ENCODE peak calls at places on chromosomes 7 and 10, in ten cellular contexts. One of them, this sample, is unnamed.

GRCh38 chr10:126504051-126504760 is 115.9 kb upstream of the ADAM12 start:
- DNase-seq in upper lobe of right lung: no peak
- DNase-seq in BE2C: peak; percentile 62
- DNase-seq in AG09309: peak; percentile 27
- DNase-seq in lower lobe of right lung: no peak
- DNase-seq in GM13976: peak; percentile 49
- DNase-seq in fibroblast of mammary gland: peak; percentile 76
- DNase-seq in A549: peak; percentile 74
- DNase-seq in astrocyte of the spinal cord: peak; percentile 71
- DNase-seq in neural progenitor cell: peak; percentile 77
- DNase-seq in this sample: peak; percentile 22

GRCh38 chr7:4791738-4792536 is 16.5 kb downstream of the AP5Z1 start:
- DNase-seq in upper lobe of right lung: peak; percentile 83
- DNase-seq in BE2C: peak; percentile 69
- DNase-seq in AG09309: no peak
- DNase-seq in lower lobe of right lung: peak; percentile 83
- DNase-seq in GM13976: peak; percentile 90
- DNase-seq in fibroblast of mammary gland: peak; percentile 48
- DNase-seq in A549: peak; percentile 64
- DNase-seq in astrocyte of the spinal cord: peak; percentile 56
- DNase-seq in neural progenitor cell: peak; percentile 93
- DNase-seq in this sample: peak; percentile 93

GRCh38 chr7:137694405-137694804 is 152.4 kb downstream of the DGKI start:
- DNase-seq in upper lobe of right lung: no peak
- DNase-seq in BE2C: no peak
- DNase-seq in AG09309: no peak
- DNase-seq in lower lobe of right lung: no peak
- DNase-seq in GM13976: peak; percentile 21
- DNase-seq in fibroblast of mammary gland: peak; percentile 90
- DNase-seq in A549: no peak
- DNase-seq in astrocyte of the spinal cord: no peak
- DNase-seq in neural progenitor cell: no peak
- DNase-seq in this sample: peak; percentile 6

GRCh38 chr7:70788276-70788675 is 343.7 kb upstream of the GALNT17 start:
- DNase-seq in upper lobe of right lung: no peak
- DNase-seq in BE2C: no peak
- DNase-seq in AG09309: no peak
- DNase-seq in lower lobe of right lung: no peak
- DNase-seq in GM13976: no peak
- DNase-seq in fibroblast of mammary gland: no peak
- DNase-seq in A549: no peak
- DNase-seq in astrocyte of the spinal cord: no peak
- DNase-seq in neural progenitor cell: no peak
- DNase-seq in this sample: no peak

GRCh38 chr7:17347426-17347825 is 49.0 kb downstream of the AHR start:
- DNase-seq in upper lobe of right lung: no peak
- DNase-seq in BE2C: no peak
- DNase-seq in AG09309: no peak
- DNase-seq in lower lobe of right lung: no peak
- DNase-seq in GM13976: no peak
- DNase-seq in fibroblast of mammary gland: no peak
- DNase-seq in A549: no peak
- DNase-seq in astrocyte of the spinal cord: peak; percentile 37
- DNase-seq in neural progenitor cell: peak; percentile 11
- DNase-seq in this sample: no peak

GRCh38 chr10:123241391-123242141 is 87.4 kb downstream of the BUB3 start:
- DNase-seq in upper lobe of right lung: no peak
- DNase-seq in BE2C: no peak
- DNase-seq in AG09309: no peak
- DNase-seq in lower lobe of right lung: no peak
- DNase-seq in GM13976: peak; percentile 30
- DNase-seq in fibroblast of mammary gland: no peak
- DNase-seq in A549: no peak
- DNase-seq in astrocyte of the spinal cord: no peak
- DNase-seq in neural progenitor cell: no peak
- DNase-seq in this sample: peak; percentile 23

GRCh38 chr10:120460191-120460590 is 3.2 kb downstream of the PLPP4 start:
- DNase-seq in upper lobe of right lung: no peak
- DNase-seq in BE2C: no peak
- DNase-seq in AG09309: no peak
- DNase-seq in lower lobe of right lung: no peak
- DNase-seq in GM13976: no peak
- DNase-seq in fibroblast of mammary gland: no peak
- DNase-seq in A549: no peak
- DNase-seq in astrocyte of the spinal cord: peak; percentile 64
- DNase-seq in neural progenitor cell: no peak
- DNase-seq in this sample: no peak

GRCh38 chr7:66952343-66953043 is 31.5 kb downstream of the TMEM248 start:
- DNase-seq in upper lobe of right lung: no peak
- DNase-seq in BE2C: no peak
- DNase-seq in AG09309: no peak
- DNase-seq in lower lobe of right lung: no peak
- DNase-seq in GM13976: no peak
- DNase-seq in fibroblast of mammary gland: peak; percentile 83
- DNase-seq in A549: peak; percentile 85
- DNase-seq in astrocyte of the spinal cord: peak; percentile 48
- DNase-seq in neural progenitor cell: no peak
- DNase-seq in this sample: no peak

GRCh38 chr10:29535778-29536459 is 98.9 kb downstream of the SVIL start:
- DNase-seq in upper lobe of right lung: peak; percentile 72
- DNase-seq in BE2C: no peak
- DNase-seq in AG09309: no peak
- DNase-seq in lower lobe of right lung: peak; percentile 72
- DNase-seq in GM13976: no peak
- DNase-seq in fibroblast of mammary gland: no peak
- DNase-seq in A549: no peak
- DNase-seq in astrocyte of the spinal cord: no peak
- DNase-seq in neural progenitor cell: no peak
- DNase-seq in this sample: no peak

GRCh38 chr7:16712916-16713315 is 40.6 kb upstream of the TSPAN13 start:
- DNase-seq in upper lobe of right lung: no peak
- DNase-seq in BE2C: no peak
- DNase-seq in AG09309: no peak
- DNase-seq in lower lobe of right lung: no peak
- DNase-seq in GM13976: no peak
- DNase-seq in fibroblast of mammary gland: peak; percentile 79
- DNase-seq in A549: no peak
- DNase-seq in astrocyte of the spinal cord: peak; percentile 63
- DNase-seq in neural progenitor cell: peak; percentile 16
- DNase-seq in this sample: no peak

GRCh38 chr7:50471970-50472369 is 21.8 kb upstream of the FIGNL1 start:
- DNase-seq in upper lobe of right lung: no peak
- DNase-seq in BE2C: no peak
- DNase-seq in AG09309: no peak
- DNase-seq in lower lobe of right lung: no peak
- DNase-seq in GM13976: no peak
- DNase-seq in fibroblast of mammary gland: no peak
- DNase-seq in A549: no peak
- DNase-seq in astrocyte of the spinal cord: no peak
- DNase-seq in neural progenitor cell: no peak
- DNase-seq in this sample: no peak

GRCh38 chr10:96512997-96513685 is 585 bp downstream of the TLL2 start:
- DNase-seq in upper lobe of right lung: no peak
- DNase-seq in BE2C: no peak
- DNase-seq in AG09309: no peak
- DNase-seq in lower lobe of right lung: no peak
- DNase-seq in GM13976: no peak
- DNase-seq in fibroblast of mammary gland: peak; percentile 15
- DNase-seq in A549: no peak
- DNase-seq in astrocyte of the spinal cord: peak; percentile 33
- DNase-seq in neural progenitor cell: peak; percentile 55
- DNase-seq in this sample: peak; percentile 66

GRCh38 chr10:52215745-52216361 is 98.2 kb upstream of the DKK1 start:
- DNase-seq in upper lobe of right lung: no peak
- DNase-seq in BE2C: peak; percentile 34
- DNase-seq in AG09309: no peak
- DNase-seq in lower lobe of right lung: no peak
- DNase-seq in GM13976: peak; percentile 26
- DNase-seq in fibroblast of mammary gland: peak; percentile 77
- DNase-seq in A549: peak; percentile 73
- DNase-seq in astrocyte of the spinal cord: peak; percentile 80
- DNase-seq in neural progenitor cell: peak; percentile 74
- DNase-seq in this sample: peak; percentile 50

GRCh38 chr10:72026251-72026650 is 62.1 kb downstream of the CHST3 start:
- DNase-seq in upper lobe of right lung: no peak
- DNase-seq in BE2C: no peak
- DNase-seq in AG09309: no peak
- DNase-seq in lower lobe of right lung: no peak
- DNase-seq in GM13976: no peak
- DNase-seq in fibroblast of mammary gland: no peak
- DNase-seq in A549: no peak
- DNase-seq in astrocyte of the spinal cord: peak; percentile 22
- DNase-seq in neural progenitor cell: no peak
- DNase-seq in this sample: no peak

GRCh38 chr7:37234928-37235327 is 213.7 kb downstream of the ELMO1 start:
- DNase-seq in upper lobe of right lung: no peak
- DNase-seq in BE2C: peak; percentile 20
- DNase-seq in AG09309: no peak
- DNase-seq in lower lobe of right lung: no peak
- DNase-seq in GM13976: peak; percentile 22
- DNase-seq in fibroblast of mammary gland: no peak
- DNase-seq in A549: peak; percentile 48
- DNase-seq in astrocyte of the spinal cord: no peak
- DNase-seq in neural progenitor cell: peak; percentile 64
- DNase-seq in this sample: no peak
- TF ChIP-seq CTCF in upper lobe of right lung: peak; percentile 55
- TF ChIP-seq CTCF in BE2C: peak; percentile 73
- TF ChIP-seq CTCF in AG09309: peak; percentile 16
- TF ChIP-seq CTCF in lower lobe of right lung: peak; percentile 49
- TF ChIP-seq CTCF in GM13976: peak; percentile 25
- TF ChIP-seq CTCF in fibroblast of mammary gland: peak; percentile 36
- TF ChIP-seq CTCF in A549: peak; percentile 84
- TF ChIP-seq CTCF in astrocyte of the spinal cord: peak; percentile 21
- TF ChIP-seq CTCF in neural progenitor cell: peak; percentile 83
- TF ChIP-seq CTCF in this sample: peak; percentile 20

GRCh38 chr7:22549051-22549450 is 49.1 kb upstream of the STEAP1B start:
- DNase-seq in upper lobe of right lung: no peak
- DNase-seq in BE2C: no peak
- DNase-seq in AG09309: no peak
- DNase-seq in lower lobe of right lung: no peak
- DNase-seq in GM13976: no peak
- DNase-seq in fibroblast of mammary gland: no peak
- DNase-seq in A549: no peak
- DNase-seq in astrocyte of the spinal cord: no peak
- DNase-seq in neural progenitor cell: no peak
- DNase-seq in this sample: no peak

GRCh38 chr7:22548313-22548712 is 48.3 kb upstream of the STEAP1B start:
- DNase-seq in upper lobe of right lung: no peak
- DNase-seq in BE2C: no peak
- DNase-seq in AG09309: no peak
- DNase-seq in lower lobe of right lung: no peak
- DNase-seq in GM13976: no peak
- DNase-seq in fibroblast of mammary gland: no peak
- DNase-seq in A549: no peak
- DNase-seq in astrocyte of the spinal cord: no peak
- DNase-seq in neural progenitor cell: no peak
- DNase-seq in this sample: no peak

GRCh38 chr7:22549667-22550513 is 49.9 kb upstream of the STEAP1B start:
- DNase-seq in upper lobe of right lung: no peak
- DNase-seq in BE2C: peak; percentile 61
- DNase-seq in AG09309: no peak
- DNase-seq in lower lobe of right lung: no peak
- DNase-seq in GM13976: peak; percentile 61
- DNase-seq in fibroblast of mammary gland: no peak
- DNase-seq in A549: peak; percentile 39
- DNase-seq in astrocyte of the spinal cord: peak; percentile 17
- DNase-seq in neural progenitor cell: peak; percentile 83
- DNase-seq in this sample: peak; percentile 45

GRCh38 chr7:22551768-22552513 is 52.0 kb upstream of the STEAP1B start:
- DNase-seq in upper lobe of right lung: no peak
- DNase-seq in BE2C: no peak
- DNase-seq in AG09309: no peak
- DNase-seq in lower lobe of right lung: no peak
- DNase-seq in GM13976: peak; percentile 42
- DNase-seq in fibroblast of mammary gland: no peak
- DNase-seq in A549: no peak
- DNase-seq in astrocyte of the spinal cord: no peak
- DNase-seq in neural progenitor cell: no peak
- DNase-seq in this sample: peak; percentile 37

GRCh38 chr7:22550514-22551010 is 50.6 kb upstream of the STEAP1B start:
- DNase-seq in upper lobe of right lung: no peak
- DNase-seq in BE2C: no peak
- DNase-seq in AG09309: no peak
- DNase-seq in lower lobe of right lung: no peak
- DNase-seq in GM13976: no peak
- DNase-seq in fibroblast of mammary gland: no peak
- DNase-seq in A549: no peak
- DNase-seq in astrocyte of the spinal cord: no peak
- DNase-seq in neural progenitor cell: no peak
- DNase-seq in this sample: no peak
- TF ChIP-seq CTCF in upper lobe of right lung: no peak
- TF ChIP-seq CTCF in BE2C: no peak
- TF ChIP-seq CTCF in AG09309: no peak
- TF ChIP-seq CTCF in lower lobe of right lung: no peak
- TF ChIP-seq CTCF in GM13976: no peak
- TF ChIP-seq CTCF in fibroblast of mammary gland: no peak
- TF ChIP-seq CTCF in A549: peak; percentile 3
- TF ChIP-seq CTCF in astrocyte of the spinal cord: no peak
- TF ChIP-seq CTCF in neural progenitor cell: no peak
- TF ChIP-seq CTCF in this sample: no peak

DNA sequence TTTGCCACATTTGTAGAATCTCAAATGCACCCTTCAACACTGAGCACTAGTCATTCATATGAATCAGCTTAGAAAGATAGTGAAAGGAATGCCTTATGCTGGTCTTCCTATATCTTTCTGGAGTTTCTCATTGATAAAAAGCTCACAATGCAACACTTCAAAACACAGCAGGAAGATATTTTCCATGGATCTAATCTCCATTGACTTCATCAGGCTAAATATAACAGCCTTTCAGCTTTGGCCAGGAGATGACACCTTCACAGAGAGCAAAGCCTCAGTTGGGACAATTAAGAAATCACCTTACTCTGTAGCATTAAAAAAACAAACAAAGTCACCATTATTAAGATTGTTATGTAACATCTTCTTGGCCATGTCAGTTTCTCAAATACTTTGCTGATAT is 6.7 kb downstream of the NRP1 start:
- DNase-seq in upper lobe of right lung: no peak
- DNase-seq in BE2C: no peak
- DNase-seq in AG09309: no peak
- DNase-seq in lower lobe of right lung: no peak
- DNase-seq in GM13976: no peak
- DNase-seq in fibroblast of mammary gland: no peak
- DNase-seq in A549: no peak
- DNase-seq in astrocyte of the spinal cord: no peak
- DNase-seq in neural progenitor cell: peak; percentile 19
- DNase-seq in this sample: no peak
- TF ChIP-seq CTCF in upper lobe of right lung: peak; percentile 13
- TF ChIP-seq CTCF in BE2C: peak; percentile 48
- TF ChIP-seq CTCF in AG09309: peak; percentile 46
- TF ChIP-seq CTCF in lower lobe of right lung: no peak
- TF ChIP-seq CTCF in GM13976: no peak
- TF ChIP-seq CTCF in fibroblast of mammary gland: peak; percentile 22
- TF ChIP-seq CTCF in A549: peak; percentile 50
- TF ChIP-seq CTCF in astrocyte of the spinal cord: peak; percentile 44
- TF ChIP-seq CTCF in neural progenitor cell: peak; percentile 49
- TF ChIP-seq CTCF in this sample: no peak

DNA sequence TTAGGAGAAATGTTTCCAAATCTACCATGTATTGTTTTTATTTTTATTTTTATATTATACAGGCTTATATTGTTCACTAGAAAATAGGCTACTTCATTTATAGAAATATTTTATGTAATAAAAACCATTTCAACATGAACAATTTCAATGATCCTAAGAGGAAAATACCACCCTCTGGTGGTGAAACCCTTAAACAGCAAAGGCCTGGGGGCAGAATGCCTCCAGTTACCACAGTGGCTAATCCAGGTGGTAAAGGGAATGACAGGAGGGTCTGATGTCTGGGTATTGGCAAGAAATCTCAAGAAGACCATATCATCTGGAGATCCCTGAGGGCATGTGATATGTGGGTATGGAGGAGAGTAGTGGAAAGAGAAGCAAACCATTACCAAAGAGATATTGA is 19.3 kb downstream of the MACC1 start:
- DNase-seq in upper lobe of right lung: no peak
- DNase-seq in BE2C: peak; percentile 46
- DNase-seq in AG09309: no peak
- DNase-seq in lower lobe of right lung: no peak
- DNase-seq in GM13976: no peak
- DNase-seq in fibroblast of mammary gland: no peak
- DNase-seq in A549: peak; percentile 7
- DNase-seq in astrocyte of the spinal cord: no peak
- DNase-seq in neural progenitor cell: no peak
- DNase-seq in this sample: no peak
- TF ChIP-seq CTCF in upper lobe of right lung: peak; percentile 45
- TF ChIP-seq CTCF in BE2C: peak; percentile 72
- TF ChIP-seq CTCF in AG09309: no peak
- TF ChIP-seq CTCF in lower lobe of right lung: peak; percentile 43
- TF ChIP-seq CTCF in GM13976: peak; percentile 30
- TF ChIP-seq CTCF in fibroblast of mammary gland: peak; percentile 38
- TF ChIP-seq CTCF in A549: no peak
- TF ChIP-seq CTCF in astrocyte of the spinal cord: peak; percentile 34
- TF ChIP-seq CTCF in neural progenitor cell: peak; percentile 54
- TF ChIP-seq CTCF in this sample: peak; percentile 28